ENCODE peak calls at places on chromosome 2, in six cellular contexts. I is AG20443, K is NCI-H2171 treated with DMSO at 0.1 percent for 48 hours, B is ELR, J is ACHN, L is T-helper 1 cell. Q is an unnamed sample.

GRCh38 chr2:86054539-86055082 is 51.1 kb downstream of the POLR1A start:
- DNase-seq in B (no peak), L (no peak), I (peak), J (no peak), K (no peak), Q (no peak)

GRCh38 chr2:65403529-65403915 is 28.9 kb downstream of the SPRED2 start:
- DNase-seq in I (no peak), K (no peak), B (no peak), L (no peak), J (no peak), Q (no peak)

GRCh38 chr2:20661981-20662937 is 4.7 kb upstream of the GDF7 start:
- DNase-seq in L (no peak), K (no peak), I (no peak), B (no peak), J (no peak), Q (no peak)

GRCh38 chr2:63842149-63843061 is 709 bp downstream of the UGP2 start:
- DNase-seq in J (peak), L (peak), B (peak), K (peak), I (peak), Q (no peak)

GRCh38 chr2:219416938-219417337 is 1.2 kb upstream of the DES start:
- DNase-seq in B (no peak), J (no peak), K (no peak), I (no peak), L (no peak), Q (no peak)

GRCh38 chr2:54419386-54419785 is 36.7 kb upstream of the SPTBN1 start:
- DNase-seq in K (no peak), B (no peak), L (no peak), I (no peak), J (no peak), Q (no peak)

GRCh38 chr2:45964226-45964841 is 312.9 kb downstream of the PRKCE start:
- DNase-seq in I (peak), B (peak), J (peak), K (peak), L (no peak), Q (no peak)

GRCh38 chr2:46489430-46489829 is 10.1 kb downstream of the TMEM247 start:
- DNase-seq in K (no peak), J (no peak), I (no peak), B (no peak), L (no peak), Q (no peak)

GRCh38 chr2:101116841-101117552 is 34.2 kb downstream of the TBC1D8 start:
- DNase-seq in I (no peak), B (no peak), L (no peak), J (no peak), K (no peak), Q (no peak)

GRCh38 chr2:128409326-128410034 is 90.8 kb upstream of the HS6ST1 start:
- DNase-seq in K (no peak), B (no peak), I (no peak), L (no peak), J (no peak), Q (no peak)

GRCh38 chr2:176944998-176945397 is 267.6 kb upstream of the HNRNPA3 start:
- DNase-seq in I (no peak), L (no peak), B (no peak), J (no peak), K (no peak), Q (no peak)

GRCh38 chr2:42569116-42569711 is 782 bp downstream of the MTA3 start:
- DNase-seq in I (peak), K (peak), J (peak), B (peak), L (peak), Q (no peak)

GRCh38 chr2:110708455-110708854 is 23.9 kb upstream of the ACOXL start:
- DNase-seq in B (no peak), I (no peak), J (no peak), L (no peak), K (no peak), Q (no peak)

GRCh38 chr2:200786826-200787225 is 24.9 kb upstream of the BZW1 start:
- DNase-seq in J (no peak), I (peak), K (no peak), B (peak), L (peak), Q (no peak)

GRCh38 chr2:149537098-149537726 is 50.4 kb downstream of the MMADHC start:
- DNase-seq in B (no peak), K (no peak), L (peak), I (no peak), J (no peak), Q (no peak)

Q was measured in DMS 273 treated with DMSO at 0.1 percent for 48 hours.